ENCODE peak calls at places on chromosomes 4 and X, in ten cellular contexts. One of them, this sample, is unnamed.

GRCh38 chrX:49956313-49956712 is 33.9 kb downstream of the CLCN5 start:
- DNase-seq in hepatocyte: no peak
- DNase-seq in HCT116: no peak
- DNase-seq in dorsolateral prefrontal cortex: no peak
- DNase-seq in psoas muscle: no peak
- DNase-seq in neural progenitor cell: no peak
- DNase-seq in ovary: no peak
- DNase-seq in AG04450: no peak
- DNase-seq in lower lobe of right lung: no peak
- DNase-seq in suprapubic skin: no peak
- DNase-seq in this sample: no peak

GRCh38 chr4:95921470-95921869 is 81.6 kb downstream of the PDHA2 start:
- DNase-seq in suprapubic skin: no peak
- DNase-seq in neural progenitor cell: no peak
- DNase-seq in HCT116: no peak
- DNase-seq in lower lobe of right lung: no peak
- DNase-seq in hepatocyte: no peak
- DNase-seq in dorsolateral prefrontal cortex: no peak
- DNase-seq in AG04450: no peak
- DNase-seq in psoas muscle: no peak
- DNase-seq in ovary: no peak
- DNase-seq in this sample: no peak

GRCh38 chr4:117514779-117515178 is 429.4 kb upstream of the TRAM1L1 start:
- DNase-seq in psoas muscle: no peak
- DNase-seq in dorsolateral prefrontal cortex: no peak
- DNase-seq in suprapubic skin: no peak
- DNase-seq in hepatocyte: no peak
- DNase-seq in lower lobe of right lung: no peak
- DNase-seq in neural progenitor cell: no peak
- DNase-seq in ovary: no peak
- DNase-seq in HCT116: no peak
- DNase-seq in AG04450: no peak
- DNase-seq in this sample: no peak

GRCh38 chr4:77092832-77093800 is 17.3 kb upstream of the CCNI start:
- DNase-seq in ovary: no peak
- DNase-seq in neural progenitor cell: no peak
- DNase-seq in AG04450: no peak
- DNase-seq in HCT116: no peak
- DNase-seq in lower lobe of right lung: no peak
- DNase-seq in hepatocyte: no peak
- DNase-seq in psoas muscle: no peak
- DNase-seq in dorsolateral prefrontal cortex: no peak
- DNase-seq in suprapubic skin: no peak
- DNase-seq in this sample: no peak

GRCh38 chr4:20259707-20260106 is 8.0 kb downstream of the SLIT2 start:
- DNase-seq in psoas muscle: no peak
- DNase-seq in lower lobe of right lung: no peak
- DNase-seq in suprapubic skin: no peak
- DNase-seq in neural progenitor cell: no peak
- DNase-seq in HCT116: no peak
- DNase-seq in ovary: no peak
- DNase-seq in hepatocyte: no peak
- DNase-seq in AG04450: no peak
- DNase-seq in dorsolateral prefrontal cortex: no peak
- DNase-seq in this sample: no peak

GRCh38 chrX:40468033-40468979 is 112.5 kb upstream of the ATP6AP2 start:
- DNase-seq in suprapubic skin: no peak
- DNase-seq in ovary: no peak
- DNase-seq in psoas muscle: no peak
- DNase-seq in hepatocyte: peak; percentile 56
- DNase-seq in HCT116: peak; percentile 47
- DNase-seq in lower lobe of right lung: peak; percentile 58
- DNase-seq in dorsolateral prefrontal cortex: peak; percentile 71
- DNase-seq in AG04450: no peak
- DNase-seq in neural progenitor cell: peak; percentile 72
- DNase-seq in this sample: no peak

GRCh38 chrX:44432641-44433040 is 89.2 kb upstream of the EFHC2 start:
- DNase-seq in AG04450: peak; percentile 32
- DNase-seq in hepatocyte: no peak
- DNase-seq in lower lobe of right lung: no peak
- DNase-seq in dorsolateral prefrontal cortex: no peak
- DNase-seq in ovary: no peak
- DNase-seq in psoas muscle: no peak
- DNase-seq in HCT116: peak; percentile 8
- DNase-seq in suprapubic skin: no peak
- DNase-seq in neural progenitor cell: no peak
- DNase-seq in this sample: no peak

GRCh38 chr4:113881256-113881655 is 98.2 kb downstream of the ARSJ start:
- DNase-seq in ovary: no peak
- DNase-seq in psoas muscle: no peak
- DNase-seq in suprapubic skin: no peak
- DNase-seq in neural progenitor cell: no peak
- DNase-seq in hepatocyte: no peak
- DNase-seq in dorsolateral prefrontal cortex: no peak
- DNase-seq in lower lobe of right lung: no peak
- DNase-seq in HCT116: no peak
- DNase-seq in AG04450: peak; percentile 11
- DNase-seq in this sample: no peak

GRCh38 chrX:107716816-107717700 is 58.5 kb downstream of the TSC22D3 start:
- DNase-seq in suprapubic skin: peak; percentile 95
- DNase-seq in dorsolateral prefrontal cortex: peak; percentile 79
- DNase-seq in psoas muscle: peak; percentile 95
- DNase-seq in ovary: peak; percentile 80
- DNase-seq in HCT116: peak; percentile 46
- DNase-seq in AG04450: no peak
- DNase-seq in lower lobe of right lung: peak; percentile 90
- DNase-seq in hepatocyte: peak; percentile 89
- DNase-seq in neural progenitor cell: peak; percentile 69
- DNase-seq in this sample: peak; percentile 96

GRCh38 chrX:77740376-77740905 is 45.6 kb downstream of the ATRX start:
- DNase-seq in ovary: no peak
- DNase-seq in hepatocyte: no peak
- DNase-seq in neural progenitor cell: no peak
- DNase-seq in psoas muscle: no peak
- DNase-seq in HCT116: no peak
- DNase-seq in suprapubic skin: no peak
- DNase-seq in dorsolateral prefrontal cortex: no peak
- DNase-seq in lower lobe of right lung: no peak
- DNase-seq in AG04450: no peak
- DNase-seq in this sample: no peak

GRCh38 chrX:134460861-134461218 is 875 bp downstream of the HPRT1 start:
- DNase-seq in dorsolateral prefrontal cortex: no peak
- DNase-seq in AG04450: no peak
- DNase-seq in HCT116: no peak
- DNase-seq in lower lobe of right lung: no peak
- DNase-seq in neural progenitor cell: no peak
- DNase-seq in hepatocyte: peak; percentile 13
- DNase-seq in ovary: no peak
- DNase-seq in psoas muscle: no peak
- DNase-seq in suprapubic skin: no peak
- DNase-seq in this sample: no peak

DNA sequence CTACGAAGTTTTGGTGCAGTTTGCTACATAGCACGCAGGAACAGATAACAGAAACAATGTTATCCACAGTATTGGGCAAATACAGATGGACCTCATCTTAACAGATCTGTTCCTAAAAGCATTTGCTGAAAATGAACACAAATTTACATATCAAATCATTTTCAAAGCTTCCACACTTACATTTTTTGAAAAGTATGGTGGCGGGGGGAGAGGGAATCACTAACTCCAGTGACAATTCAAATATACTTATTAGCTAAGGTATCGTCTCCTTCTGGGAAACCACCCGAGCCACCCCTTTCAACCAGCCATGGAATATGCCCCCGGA is 175.0 kb downstream of the NSUN7 start:
- DNase-seq in HCT116: no peak
- DNase-seq in AG04450: no peak
- DNase-seq in hepatocyte: no peak
- DNase-seq in lower lobe of right lung: no peak
- DNase-seq in neural progenitor cell: no peak
- DNase-seq in ovary: no peak
- DNase-seq in dorsolateral prefrontal cortex: no peak
- DNase-seq in suprapubic skin: no peak
- DNase-seq in psoas muscle: no peak
- DNase-seq in this sample: no peak
- TF ChIP-seq CTCF in HCT116: no peak
- TF ChIP-seq CTCF in AG04450: no peak
- TF ChIP-seq CTCF in hepatocyte: no peak
- TF ChIP-seq CTCF in lower lobe of right lung: no peak
- TF ChIP-seq CTCF in neural progenitor cell: no peak
- TF ChIP-seq CTCF in ovary: no peak
- TF ChIP-seq CTCF in dorsolateral prefrontal cortex: no peak
- TF ChIP-seq CTCF in suprapubic skin: no peak
- TF ChIP-seq CTCF in psoas muscle: no peak
- TF ChIP-seq CTCF in this sample: no peak

DNA sequence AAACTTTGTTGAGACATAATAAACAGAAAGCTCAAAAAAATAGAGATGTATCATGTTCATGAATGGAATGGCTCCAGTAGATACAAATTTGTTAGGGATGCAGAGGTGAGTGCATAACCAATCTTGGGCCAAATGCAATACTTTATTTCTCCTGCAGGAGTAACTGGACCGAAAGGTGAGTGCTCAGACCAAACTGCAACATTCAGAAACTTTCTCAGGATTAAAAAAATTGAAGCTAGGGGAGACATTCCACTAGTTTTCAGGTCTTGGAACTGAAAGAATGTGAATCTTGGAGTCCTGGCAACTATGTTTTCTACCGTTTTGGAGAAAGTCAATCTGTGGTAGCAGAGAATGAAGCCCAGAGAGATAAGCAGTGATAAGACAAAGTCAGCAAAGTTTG is 21.2 kb upstream of the LCORL start:
- DNase-seq in psoas muscle: no peak
- DNase-seq in ovary: no peak
- DNase-seq in dorsolateral prefrontal cortex: no peak
- DNase-seq in AG04450: no peak
- DNase-seq in HCT116: peak; percentile 19
- DNase-seq in suprapubic skin: no peak
- DNase-seq in hepatocyte: no peak
- DNase-seq in lower lobe of right lung: no peak
- DNase-seq in neural progenitor cell: peak; percentile 4
- DNase-seq in this sample: no peak
- TF ChIP-seq CTCF in psoas muscle: no peak
- TF ChIP-seq CTCF in ovary: no peak
- TF ChIP-seq CTCF in dorsolateral prefrontal cortex: peak; percentile 27
- TF ChIP-seq CTCF in AG04450: peak; percentile 34
- TF ChIP-seq CTCF in HCT116: peak; percentile 45
- TF ChIP-seq CTCF in suprapubic skin: no peak
- TF ChIP-seq CTCF in hepatocyte: no peak
- TF ChIP-seq CTCF in lower lobe of right lung: no peak
- TF ChIP-seq CTCF in neural progenitor cell: peak; percentile 44
- TF ChIP-seq CTCF in this sample: peak; percentile 4

GRCh38 chrX:155819966-155820491 is 61.1 kb upstream of the VAMP7 start:
- DNase-seq in ovary: peak; percentile 40
- DNase-seq in neural progenitor cell: peak; percentile 68
- DNase-seq in lower lobe of right lung: peak; percentile 52
- DNase-seq in AG04450: peak; percentile 66
- DNase-seq in suprapubic skin: no peak
- DNase-seq in HCT116: peak; percentile 75
- DNase-seq in hepatocyte: peak; percentile 84
- DNase-seq in dorsolateral prefrontal cortex: peak; percentile 10
- DNase-seq in psoas muscle: peak; percentile 61
- DNase-seq in this sample: no peak
- TF ChIP-seq CTCF in ovary: no peak
- TF ChIP-seq CTCF in neural progenitor cell: peak; percentile 68
- TF ChIP-seq CTCF in lower lobe of right lung: peak; percentile 58
- TF ChIP-seq CTCF in AG04450: peak; percentile 69
- TF ChIP-seq CTCF in suprapubic skin: peak; percentile 16
- TF ChIP-seq CTCF in HCT116: peak; percentile 62
- TF ChIP-seq CTCF in hepatocyte: peak; percentile 60
- TF ChIP-seq CTCF in dorsolateral prefrontal cortex: peak; percentile 47
- TF ChIP-seq CTCF in psoas muscle: peak; percentile 62
- TF ChIP-seq CTCF in this sample: peak; percentile 66

DNA sequence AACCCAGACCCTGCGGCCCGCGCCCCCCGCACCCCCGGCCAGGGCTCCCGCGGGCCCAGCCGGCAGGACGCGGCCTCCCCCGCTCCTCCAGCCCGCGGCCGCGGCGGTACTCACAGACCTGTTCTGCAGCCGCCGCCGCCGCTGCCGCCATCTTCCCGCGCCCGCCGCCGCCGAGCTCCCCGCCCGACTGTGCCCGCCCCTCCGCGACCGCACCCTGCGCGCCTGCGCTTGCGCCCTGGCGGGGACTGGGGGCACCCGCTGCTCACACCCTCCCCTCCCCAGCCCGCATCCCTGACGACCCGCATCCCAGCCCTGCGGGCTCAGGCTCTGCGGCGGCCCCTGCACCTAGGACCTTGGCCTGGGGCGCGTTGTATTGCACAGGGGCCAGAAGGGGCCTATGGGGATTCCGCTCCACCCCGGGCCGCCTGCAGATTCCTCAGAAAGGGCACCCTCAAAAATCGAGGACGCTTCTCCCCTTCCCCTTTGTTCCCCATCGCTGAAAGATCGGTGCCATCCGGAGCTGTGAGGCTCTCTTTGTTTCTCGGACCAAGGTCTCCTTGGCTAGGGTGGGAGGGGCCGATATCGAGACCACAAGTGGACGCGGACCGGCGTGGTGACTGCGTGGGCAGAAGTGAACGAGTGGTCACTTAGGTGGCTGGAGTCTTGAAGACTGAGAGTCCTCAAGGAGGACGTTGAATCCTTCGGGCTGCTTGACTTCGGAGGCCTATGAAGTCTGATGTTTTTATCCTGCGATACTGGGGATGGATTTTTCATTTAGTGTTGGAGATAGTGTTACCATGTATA is at the start of gene SGCB:
- DNase-seq in lower lobe of right lung: peak; percentile 71
- DNase-seq in psoas muscle: peak; percentile 85
- DNase-seq in HCT116: no peak
- DNase-seq in hepatocyte: peak; percentile 80
- DNase-seq in neural progenitor cell: peak; percentile 85
- DNase-seq in ovary: peak; percentile 80
- DNase-seq in dorsolateral prefrontal cortex: peak; percentile 79
- DNase-seq in AG04450: no peak
- DNase-seq in suprapubic skin: peak; percentile 74
- DNase-seq in this sample: peak; percentile 86
- TF ChIP-seq CTCF in lower lobe of right lung: no peak
- TF ChIP-seq CTCF in psoas muscle: no peak
- TF ChIP-seq CTCF in HCT116: no peak
- TF ChIP-seq CTCF in hepatocyte: no peak
- TF ChIP-seq CTCF in neural progenitor cell: no peak
- TF ChIP-seq CTCF in ovary: no peak
- TF ChIP-seq CTCF in dorsolateral prefrontal cortex: no peak
- TF ChIP-seq CTCF in AG04450: no peak
- TF ChIP-seq CTCF in suprapubic skin: no peak
- TF ChIP-seq CTCF in this sample: no peak

GRCh38 chr4:67892905-67893304 is 9.1 kb upstream of the TMPRSS11D start:
- DNase-seq in neural progenitor cell: peak; percentile 25
- DNase-seq in hepatocyte: no peak
- DNase-seq in dorsolateral prefrontal cortex: no peak
- DNase-seq in AG04450: no peak
- DNase-seq in suprapubic skin: no peak
- DNase-seq in ovary: no peak
- DNase-seq in lower lobe of right lung: no peak
- DNase-seq in psoas muscle: no peak
- DNase-seq in HCT116: no peak
- DNase-seq in this sample: no peak
- TF ChIP-seq CTCF in neural progenitor cell: peak; percentile 21
- TF ChIP-seq CTCF in hepatocyte: no peak
- TF ChIP-seq CTCF in dorsolateral prefrontal cortex: no peak
- TF ChIP-seq CTCF in AG04450: peak; percentile 23
- TF ChIP-seq CTCF in suprapubic skin: no peak
- TF ChIP-seq CTCF in ovary: no peak
- TF ChIP-seq CTCF in lower lobe of right lung: no peak
- TF ChIP-seq CTCF in psoas muscle: no peak
- TF ChIP-seq CTCF in HCT116: peak; percentile 25
- TF ChIP-seq CTCF in this sample: no peak

This sample was measured in kidney.